ENCODE peak calls at places on chromosome 15, in nine cellular contexts. O is foreskin fibroblast; T is HuH-7.5; X is activated naive CD8-positive, alpha-beta T cell treated with anti-CD3 and anti-CD28 coated beads, Interleukin-2, amount 10 ng/mL, durations not matched to agents 7 days and 5 days; S is HL-60; M is NCI-H1694 treated with DMSO at 0.1 percent for 48 hours; Z is neural crest cell; G is T-helper 1 cell; W is epithelial cell of esophagus. N is an unnamed sample.

GRCh38 chr15:40992241-40992741 is 39.0 kb downstream of the CHAC1 start:
- DNase-seq in O (no peak), T (no peak), X (no peak), S (no peak), M (no peak), Z (no peak), G (no peak), W (no peak), N (no peak)

GRCh38 chr15:67109141-67110034 is 44.0 kb downstream of the SMAD3 start:
- DNase-seq in O (peak), T (peak), X (no peak), S (peak), M (no peak), Z (no peak), G (no peak), W (no peak), N (peak)

GRCh38 chr15:81029416-81030367 is 29.0 kb downstream of the TLNRD1 start:
- DNase-seq in O (no peak), T (no peak), X (no peak), S (no peak), M (no peak), Z (no peak), G (no peak), W (peak), N (no peak)

GRCh38 chr15:55816017-55816416 is 73.1 kb upstream of the PRTG start:
- DNase-seq in O (no peak), T (no peak), X (no peak), S (no peak), M (no peak), Z (no peak), G (no peak), W (no peak), N (no peak)

GRCh38 chr15:82165948-82166376 is 96.6 kb downstream of the EFL1 start:
- DNase-seq in O (peak), T (no peak), X (no peak), S (no peak), M (no peak), Z (no peak), G (no peak), W (no peak), N (no peak)

GRCh38 chr15:92930776-92931175 is 30.7 kb downstream of the CHD2 start:
- DNase-seq in O (peak), T (no peak), X (no peak), S (no peak), M (no peak), Z (no peak), G (no peak), W (peak), N (peak)

GRCh38 chr15:66765478-66766281 is 63.6 kb downstream of the SMAD6 start:
- DNase-seq in O (no peak), T (peak), X (no peak), S (peak), M (no peak), Z (no peak), G (no peak), W (peak), N (peak)

GRCh38 chr15:82679626-82680199 is 30.0 kb downstream of the AP3B2 start:
- DNase-seq in O (no peak), T (no peak), X (no peak), S (no peak), M (no peak), Z (peak), G (no peak), W (no peak), N (no peak)

GRCh38 chr15:98755138-98755537 is 106.8 kb downstream of the IGF1R start:
- DNase-seq in O (no peak), T (no peak), X (no peak), S (no peak), M (no peak), Z (no peak), G (no peak), W (peak), N (no peak)

GRCh38 chr15:43469867-43470266 is 23.1 kb downstream of the TP53BP1 start:
- DNase-seq in O (no peak), T (no peak), X (no peak), S (no peak), M (no peak), Z (no peak), G (no peak), W (peak), N (no peak)

GRCh38 chr15:91970142-91970541 is 116.6 kb downstream of the SLCO3A1 start:
- DNase-seq in O (no peak), T (no peak), X (no peak), S (no peak), M (no peak), Z (no peak), G (no peak), W (no peak), N (peak)

GRCh38 chr15:100096700-100097099 is 245.1 kb downstream of the ADAMTS17 start:
- DNase-seq in O (no peak), T (no peak), X (no peak), S (no peak), M (no peak), Z (no peak), G (no peak), W (no peak), N (no peak)

GRCh38 chr15:40105517-40106202 is 3.0 kb downstream of the BMF start:
- DNase-seq in O (no peak), T (no peak), X (no peak), S (no peak), M (no peak), Z (no peak), G (peak), W (no peak), N (no peak)

GRCh38 chr15:67501177-67501835 is 19.6 kb upstream of the C15orf61 start:
- DNase-seq in O (peak), T (no peak), X (no peak), S (peak), M (peak), Z (no peak), G (no peak), W (peak), N (no peak)

GRCh38 chr15:52728899-52729298 is 49.7 kb upstream of the ATOSA start:
- DNase-seq in O (peak), T (no peak), X (no peak), S (no peak), M (no peak), Z (no peak), G (no peak), W (peak), N (no peak)

GRCh38 chr15:75866916-75867315 is 23.7 kb downstream of the UBE2Q2 start:
- DNase-seq in O (no peak), T (no peak), X (no peak), S (no peak), M (no peak), Z (no peak), G (no peak), W (no peak), N (no peak)

GRCh38 chr15:78763796-78764241 is 47.4 kb downstream of the ADAMTS7 start:
- DNase-seq in O (no peak), T (no peak), X (peak), S (no peak), M (no peak), Z (no peak), G (no peak), W (no peak), N (no peak)

GRCh38 chr15:45611305-45611704 is 23.5 kb upstream of the SQOR start:
- DNase-seq in O (no peak), T (no peak), X (no peak), S (no peak), M (no peak), Z (no peak), G (no peak), W (peak), N (no peak)

GRCh38 chr15:79082363-79083070 is 8.1 kb downstream of the RASGRF1 start:
- DNase-seq in O (no peak), T (no peak), X (no peak), S (no peak), M (peak), Z (no peak), G (no peak), W (no peak), N (no peak)

GRCh38 chr15:60626669-60627068 is 147.7 kb upstream of the ICE2 start:
- DNase-seq in O (no peak), T (no peak), X (no peak), S (no peak), M (no peak), Z (no peak), G (no peak), W (no peak), N (no peak)

GRCh38 chr15:74428970-74429783 is 4.6 kb downstream of the SEMA7A start:
- DNase-seq in O (no peak), T (no peak), X (no peak), S (peak), M (no peak), Z (no peak), G (no peak), W (no peak), N (no peak)

GRCh38 chr15:73912030-73912596 is 14.1 kb upstream of the LOXL1 start:
- DNase-seq in O (no peak), T (no peak), X (no peak), S (no peak), M (no peak), Z (no peak), G (no peak), W (no peak), N (no peak)

GRCh38 chr15:63855735-63856134 is 22.0 kb upstream of the HERC1 start:
- DNase-seq in O (no peak), T (no peak), X (no peak), S (no peak), M (no peak), Z (no peak), G (no peak), W (no peak), N (no peak)

GRCh38 chr15:35719964-35720507 is 174.1 kb upstream of the DPH6 start:
- DNase-seq in O (no peak), T (no peak), X (no peak), S (no peak), M (no peak), Z (no peak), G (no peak), W (peak), N (no peak)

GRCh38 chr15:52677593-52677992 is 1.6 kb downstream of the ATOSA start:
- DNase-seq in O (no peak), T (no peak), X (no peak), S (no peak), M (no peak), Z (no peak), G (no peak), W (no peak), N (no peak)

GRCh38 chr15:100437261-100437660 is 91.5 kb downstream of the CERS3 start:
- DNase-seq in O (no peak), T (no peak), X (no peak), S (no peak), M (no peak), Z (no peak), G (no peak), W (no peak), N (no peak)

GRCh38 chr15:30827625-30828303 is 76.0 kb upstream of the FAN1 start:
- DNase-seq in O (peak), T (no peak), X (no peak), S (no peak), M (no peak), Z (no peak), G (no peak), W (no peak), N (no peak)

GRCh38 chr15:64842986-64843561 is 1.4 kb downstream of the PLEKHO2 start:
- DNase-seq in O (no peak), T (no peak), X (peak), S (peak), M (no peak), Z (no peak), G (no peak), W (no peak), N (peak)

GRCh38 chr15:25805006-25805405 is 58.1 kb downstream of the ATP10A start:
- DNase-seq in O (no peak), T (no peak), X (no peak), S (no peak), M (no peak), Z (no peak), G (no peak), W (peak), N (peak)

GRCh38 chr15:79248183-79248582 is 34.3 kb upstream of the ANKRD34C start:
- DNase-seq in O (no peak), T (no peak), X (no peak), S (no peak), M (no peak), Z (no peak), G (no peak), W (no peak), N (no peak)

GRCh38 chr15:50687302-50687902 is 805 bp upstream of the TRPM7 start:
- DNase-seq in O (no peak), T (no peak), X (no peak), S (no peak), M (no peak), Z (no peak), G (no peak), W (no peak), N (no peak)

GRCh38 chr15:27042646-27043045 is 71.7 kb downstream of the GABRG3 start:
- DNase-seq in O (no peak), T (no peak), X (no peak), S (no peak), M (no peak), Z (no peak), G (no peak), W (no peak), N (no peak)

GRCh38 chr15:39388118-39388517 is 192.8 kb upstream of the THBS1 start:
- DNase-seq in O (no peak), T (no peak), X (no peak), S (peak), M (no peak), Z (no peak), G (no peak), W (no peak), N (no peak)

GRCh38 chr15:41562258-41562657 is 3.2 kb downstream of the TYRO3 start:
- DNase-seq in O (no peak), T (no peak), X (no peak), S (no peak), M (no peak), Z (no peak), G (no peak), W (no peak), N (no peak)

GRCh38 chr15:55766676-55767075 is 23.7 kb upstream of the PRTG start:
- DNase-seq in O (no peak), T (no peak), X (no peak), S (no peak), M (no peak), Z (no peak), G (no peak), W (no peak), N (no peak)

GRCh38 chr15:28184166-28184565 is 85.1 kb upstream of the OCA2 start:
- DNase-seq in O (peak), T (no peak), X (no peak), S (no peak), M (no peak), Z (no peak), G (no peak), W (no peak), N (no peak)

GRCh38 chr15:67419705-67420104 is 101.2 kb upstream of the C15orf61 start:
- DNase-seq in O (no peak), T (no peak), X (no peak), S (no peak), M (no peak), Z (no peak), G (no peak), W (no peak), N (no peak)

GRCh38 chr15:82146990-82147461 is 101.2 kb upstream of the MEX3B start:
- DNase-seq in O (peak), T (no peak), X (no peak), S (no peak), M (no peak), Z (no peak), G (no peak), W (peak), N (peak)

GRCh38 chr15:66608159-66608558 is 42.4 kb upstream of the LCTL start:
- DNase-seq in O (no peak), T (no peak), X (no peak), S (no peak), M (no peak), Z (no peak), G (no peak), W (no peak), N (no peak)

GRCh38 chr15:82177291-82178010 is 85.1 kb downstream of the EFL1 start:
- DNase-seq in O (peak), T (no peak), X (no peak), S (peak), M (no peak), Z (no peak), G (no peak), W (peak), N (peak)